ENCODE peak calls at places on chromosomes 4 and X, in seven cellular contexts. V is GM20000, M is BE2C, D is activated B cell treated with CpG ODN at 0.5 μM for 24 hours, A is A549, O is mesothelial cell of epicardium, K is GM12865. Q is an unnamed sample.

GRCh38 chrX:123920065-123920785 is 41.3 kb upstream of the STAG2 start:
- DNase-seq in V (no peak), M (no peak), D (no peak), A (peak; percentile 25), O (no peak), K (no peak), Q (no peak)

GRCh38 chrX:53798281-53798680 is 111.8 kb upstream of the HUWE1 start:
- DNase-seq in V (no peak), M (no peak), D (no peak), A (no peak), O (no peak), K (peak; percentile 4), Q (no peak)

GRCh38 chr4:62288803-62289541 is 1088.8 kb downstream of the ADGRL3 start:
- DNase-seq in V (no peak), M (peak; percentile 30), D (no peak), A (no peak), O (no peak), K (no peak), Q (no peak)

GRCh38 chr4:72900952-72901351 is 168.6 kb downstream of the COX18 start:
- DNase-seq in V (no peak), M (no peak), D (no peak), A (no peak), O (no peak), K (no peak), Q (no peak)

GRCh38 chr4:184826315-184827266 is 823 bp upstream of the ACSL1 start:
- DNase-seq in V (peak; percentile 72), M (no peak), D (peak; percentile 68), A (no peak), O (peak; percentile 53), K (peak; percentile 71), Q (peak; percentile 46)

GRCh38 chrX:15816886-15817285 is 26.6 kb downstream of the ZRSR2 start:
- DNase-seq in V (no peak), M (no peak), D (no peak), A (no peak), O (no peak), K (peak; percentile 28), Q (no peak)

GRCh38 chr4:24209891-24210290 is 320.0 kb upstream of the PPARGC1A start:
- DNase-seq in V (no peak), M (no peak), D (no peak), A (no peak), O (no peak), K (no peak), Q (no peak)

GRCh38 chr4:118807659-118808058 is 28.3 kb downstream of the SEC24D start:
- DNase-seq in V (no peak), M (peak; percentile 56), D (no peak), A (no peak), O (no peak), K (no peak), Q (no peak)

DNA sequence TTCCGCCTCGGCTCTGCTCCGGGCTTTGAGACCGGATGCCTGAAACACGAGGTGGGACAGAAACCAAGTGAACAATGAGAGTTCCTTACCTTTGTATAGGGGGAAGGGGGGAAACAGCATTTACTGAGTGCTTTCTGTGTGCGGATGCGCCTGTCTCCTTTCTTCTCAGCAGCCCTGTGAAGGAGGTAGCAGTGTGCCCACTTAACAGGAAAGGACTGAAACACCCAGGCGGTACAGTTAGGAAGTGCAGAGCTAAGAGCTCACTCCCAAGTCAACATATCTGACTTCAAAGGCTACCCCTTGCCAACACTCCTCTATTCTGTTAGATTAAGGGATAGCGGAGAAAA is 43.1 kb upstream of the TMSB15B start:
- DNase-seq in V (no peak), M (peak; percentile 10), D (no peak), A (peak; percentile 72), O (no peak), K (peak; percentile 64), Q (no peak)
- TF ChIP-seq CTCF in V (no peak), M (no peak), D (no peak), A (no peak), O (no peak), K (peak; percentile 45), Q (peak; percentile 17)

DNA sequence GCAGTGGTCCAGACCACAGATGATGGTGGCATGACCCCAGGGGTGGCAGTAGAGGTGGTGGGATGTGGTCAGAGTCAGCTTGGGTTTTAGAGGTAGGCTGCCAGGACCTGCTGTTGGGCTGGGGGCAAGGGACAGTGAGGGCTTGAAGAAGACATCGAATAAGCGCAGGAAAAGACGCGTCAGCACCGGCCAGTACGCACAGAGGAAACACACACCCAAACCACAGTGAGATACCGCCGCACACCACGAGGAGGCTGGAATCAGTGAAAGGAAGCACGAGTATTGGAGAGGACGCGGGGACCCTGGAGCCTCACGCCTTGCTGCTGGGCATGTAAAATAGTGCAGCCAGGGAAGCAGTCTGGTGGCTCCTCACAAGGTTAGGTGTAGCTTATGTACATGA is 13.5 kb downstream of the PDZD4 start:
- DNase-seq in V (no peak), M (no peak), D (no peak), A (no peak), O (no peak), K (no peak), Q (no peak)
- TF ChIP-seq CTCF in V (no peak), M (no peak), D (no peak), A (no peak), O (no peak), K (no peak), Q (no peak)

DNA sequence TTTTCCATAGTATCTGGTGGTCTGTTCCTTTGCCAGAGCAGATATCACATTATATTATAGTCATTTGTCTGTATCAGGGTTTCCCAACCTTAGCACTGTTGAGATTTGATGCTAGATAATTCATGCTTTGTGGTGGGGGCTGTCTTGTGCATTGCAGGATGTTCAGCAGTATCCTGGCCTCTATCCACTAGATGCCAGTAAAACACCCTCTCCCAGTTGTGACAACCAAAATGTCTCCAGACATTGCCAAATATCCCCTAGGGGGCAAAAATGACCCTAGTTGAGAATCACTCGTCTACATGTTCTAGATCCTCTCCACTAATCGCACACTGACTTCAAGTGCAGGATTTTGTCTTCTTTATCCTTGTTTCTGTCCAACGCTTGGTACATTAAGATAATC is 160.8 kb downstream of the FANCB start:
- DNase-seq in V (no peak), M (peak; percentile 8), D (no peak), A (no peak), O (no peak), K (no peak), Q (no peak)
- TF ChIP-seq CTCF in V (no peak), M (peak; percentile 37), D (no peak), A (no peak), O (no peak), K (no peak), Q (no peak)

DNA sequence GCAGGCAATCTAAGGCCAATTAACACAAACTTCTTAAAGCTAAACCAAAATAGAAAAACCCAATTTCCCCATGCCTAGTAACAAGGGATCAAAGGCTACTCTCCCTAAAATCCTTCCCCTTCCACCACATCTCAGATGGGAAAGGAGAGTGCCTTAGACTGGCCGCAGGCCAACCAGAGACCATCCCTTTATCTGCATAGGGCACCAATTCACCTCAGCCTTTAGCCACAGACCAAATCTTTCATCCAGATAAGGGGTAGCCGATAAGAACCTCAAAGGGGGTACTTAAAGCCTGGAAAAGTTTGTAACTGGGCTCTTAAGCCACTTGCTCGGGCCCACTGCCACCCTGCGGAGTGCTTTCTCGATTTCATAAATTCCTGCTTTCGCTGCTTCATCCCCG is 68.3 kb downstream of the TEX13C start:
- DNase-seq in V (no peak), M (no peak), D (no peak), A (no peak), O (no peak), K (no peak), Q (peak; percentile 9)
- TF ChIP-seq CTCF in V (no peak), M (no peak), D (no peak), A (no peak), O (no peak), K (no peak), Q (no peak)

DNA sequence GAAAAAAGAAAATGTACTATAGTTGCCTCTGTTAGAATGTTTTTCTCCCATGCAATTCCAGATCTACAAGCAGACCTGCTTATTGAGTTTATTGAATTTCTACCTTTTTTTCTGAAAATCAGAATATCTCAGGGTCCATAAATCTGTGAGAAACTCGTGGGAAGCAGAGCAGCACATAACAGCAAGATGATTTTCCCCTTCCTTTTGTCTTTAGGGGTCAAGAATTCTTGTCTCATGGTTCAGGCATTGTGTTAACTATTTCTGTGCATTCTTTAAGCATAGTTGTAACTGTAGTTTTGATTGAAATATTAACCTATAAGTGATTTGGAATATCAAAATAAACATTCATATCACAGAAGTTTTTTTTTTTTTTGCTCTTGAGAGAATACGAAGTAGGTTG is 11.4 kb downstream of the EDNRA start:
- DNase-seq in V (no peak), M (no peak), D (no peak), A (no peak), O (no peak), K (no peak), Q (no peak)
- TF ChIP-seq CTCF in V (no peak), M (no peak), D (no peak), A (no peak), O (no peak), K (no peak), Q (no peak)

DNA sequence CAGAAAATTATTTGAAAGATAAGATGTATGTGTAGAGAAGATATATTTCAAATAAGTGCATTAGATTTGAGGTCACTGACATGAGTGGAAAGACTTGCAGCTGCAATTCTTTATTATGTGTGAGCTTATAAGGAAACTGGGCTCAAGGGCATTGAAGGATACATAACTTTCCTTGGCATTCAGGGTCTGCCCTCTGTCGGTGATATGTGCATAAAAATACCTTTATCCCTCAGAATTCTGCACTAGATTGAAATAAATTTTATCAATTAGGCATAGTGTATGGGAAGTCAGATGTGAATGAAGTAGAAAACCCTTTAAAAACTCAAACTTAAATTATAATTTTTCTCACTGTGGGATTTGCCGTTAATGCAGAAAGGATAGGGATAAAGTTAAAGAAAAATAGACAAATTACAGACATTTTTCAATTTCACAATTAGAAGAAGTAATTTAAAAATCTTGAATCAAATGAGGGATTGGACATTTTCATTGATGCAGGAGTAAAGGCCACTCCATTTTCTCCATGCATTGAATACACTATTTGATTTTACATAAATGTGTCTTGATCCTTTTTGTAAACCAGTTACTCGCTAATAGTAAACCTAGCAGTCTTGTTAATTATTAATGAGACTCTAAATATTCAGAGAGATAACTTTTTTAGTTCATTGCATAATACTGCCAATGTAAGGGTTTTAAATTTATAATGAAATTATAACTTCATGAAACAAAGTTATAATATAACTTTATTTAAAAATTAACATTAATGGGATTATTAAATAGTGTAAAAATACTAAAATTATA is 21.0 kb upstream of the ETNPPL start:
- DNase-seq in V (no peak), M (no peak), D (no peak), A (peak; percentile 14), O (no peak), K (no peak), Q (no peak)
- TF ChIP-seq CTCF in V (no peak), M (peak; percentile 39), D (no peak), A (peak; percentile 43), O (peak; percentile 25), K (no peak), Q (no peak)

DNA sequence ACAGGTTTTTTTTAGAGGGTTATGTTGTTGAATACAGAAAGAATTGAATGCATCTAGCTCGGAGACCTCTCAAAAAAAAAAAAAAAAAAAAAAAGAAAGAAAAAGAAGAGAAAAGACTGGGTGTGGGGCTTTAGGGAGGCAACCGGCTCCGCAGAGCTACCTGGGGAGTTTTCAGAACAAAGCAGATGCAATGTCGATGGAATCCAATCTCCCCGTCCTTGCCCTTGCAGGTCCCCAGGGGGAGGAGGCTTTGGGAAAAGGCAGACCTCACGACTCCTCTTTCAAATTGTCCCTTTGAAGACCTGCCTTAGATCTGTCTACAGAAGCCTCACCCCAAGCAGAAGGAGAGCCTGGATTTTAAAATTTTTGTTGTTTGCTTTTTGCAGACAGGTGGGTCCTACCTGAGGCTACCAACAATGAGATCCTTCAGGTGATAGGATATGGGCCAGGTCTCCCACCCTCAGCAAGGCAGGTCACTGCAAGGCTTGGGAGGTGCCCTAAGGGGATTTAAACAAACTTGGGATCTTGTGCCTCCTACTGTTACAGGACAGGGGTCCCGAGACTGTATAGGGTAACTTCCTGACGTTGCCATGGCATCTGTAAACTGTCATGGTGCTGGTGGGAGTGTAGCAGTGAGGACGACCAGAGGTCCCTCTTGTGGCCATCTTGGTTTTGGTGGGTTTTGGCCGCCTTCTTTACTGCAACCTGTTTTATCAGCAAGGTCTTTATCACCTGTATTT is 75.2 kb upstream of the PRKX start:
- DNase-seq in V (no peak), M (no peak), D (no peak), A (no peak), O (no peak), K (no peak), Q (peak; percentile 12)
- TF ChIP-seq CTCF in V (no peak), M (no peak), D (no peak), A (no peak), O (no peak), K (peak; percentile 2), Q (peak; percentile 33)